ENCODE peak calls at places on chromosome 2, in six cellular contexts. I is iris pigment epithelial cell; Y is RWPE1; C is germinal center; Z is activated T-cell treated with anti-CD3 and anti-CD28 coated beads, Interleukin-2, amount 50 U/mL, for 72 hours; B is activated CD4-positive, alpha-beta memory T cell treated with anti-CD3 and anti-CD28 coated beads, Interleukin-2, amount 10 ng/mL, durations not matched to agents 7 days and 5 days. H is an unnamed sample.

GRCh38 chr2:45024600-45025291 is 15.5 kb upstream of the SIX2 start:
- DNase-seq in I (peak; percentile 80), Y (peak; percentile 83), C (no peak), Z (no peak), B (no peak), H (peak; percentile 94)

GRCh38 chr2:54274781-54275242 is 18.8 kb upstream of the TSPYL6 start:
- DNase-seq in I (peak; percentile 47), Y (no peak), C (no peak), Z (no peak), B (no peak), H (peak; percentile 69)

GRCh38 chr2:39632871-39633270 is 32.8 kb upstream of the TMEM178A start:
- DNase-seq in I (peak; percentile 82), Y (no peak), C (no peak), Z (no peak), B (no peak), H (peak; percentile 96)

GRCh38 chr2:197873293-197873701 is 68.9 kb downstream of the PLCL1 start:
- DNase-seq in I (peak; percentile 26), Y (no peak), C (no peak), Z (no peak), B (no peak), H (peak; percentile 35)

GRCh38 chr2:72210470-72210869 is 62.8 kb upstream of the CYP26B1 start:
- DNase-seq in I (peak; percentile 65), Y (peak; percentile 2), C (no peak), Z (no peak), B (no peak), H (no peak)

GRCh38 chr2:237290249-237290648 is 123.7 kb downstream of the COL6A3 start:
- DNase-seq in I (peak; percentile 61), Y (no peak), C (no peak), Z (no peak), B (no peak), H (peak; percentile 89)

GRCh38 chr2:27085670-27086089 is 892 bp upstream of the KHK start:
- DNase-seq in I (peak; percentile 63), Y (peak; percentile 45), C (no peak), Z (peak; percentile 47), B (peak; percentile 51), H (peak; percentile 54)

GRCh38 chr2:208929894-208930427 is 493.9 kb upstream of the MAP2 start:
- DNase-seq in I (no peak), Y (no peak), C (no peak), Z (no peak), B (no peak), H (no peak)

GRCh38 chr2:172021074-172021931 is 21.6 kb downstream of the METAP1D start:
- DNase-seq in I (no peak), Y (no peak), C (no peak), Z (no peak), B (no peak), H (no peak)